ENCODE peak calls at places on chromosome 14, in seven cellular contexts. T, W, H, M, U, I and E are unnamed samples.
A peak's percentile ranks its signal among the peaks of the same experiment; 100 is the strongest.

GRCh38 chr14:36925094-36925493 is 247.3 kb downstream of the SLC25A21 start:
- DNase-seq in T (no peak), W (no peak), H (no peak), M (no peak), U (no peak), I (no peak), E (no peak)

GRCh38 chr14:69937367-69937777 is 58.2 kb downstream of the SMOC1 start:
- DNase-seq in T (no peak), W (no peak), H (no peak), M (no peak), U (no peak), I (no peak), E (no peak)

GRCh38 chr14:91237219-91237618 is 7.3 kb downstream of the GPR68 start:
- DNase-seq in T (no peak), W (no peak), H (peak; percentile 81), M (no peak), U (no peak), I (no peak), E (peak; percentile 83)

GRCh38 chr14:58947816-58948440 is 240.5 kb upstream of the DAAM1 start:
- DNase-seq in T (peak; percentile 55), W (peak; percentile 72), H (no peak), M (no peak), U (no peak), I (no peak), E (peak; percentile 16)

GRCh38 chr14:96384053-96384452 is 7.9 kb upstream of the AK7 start:
- DNase-seq in T (no peak), W (no peak), H (no peak), M (no peak), U (no peak), I (no peak), E (no peak)

GRCh38 chr14:85188836-85189235 is 341.1 kb upstream of the FLRT2 start:
- DNase-seq in T (no peak), W (no peak), H (no peak), M (no peak), U (no peak), I (no peak), E (no peak)

GRCh38 chr14:49766839-49767238 is 1.1 kb upstream of the KLHDC2 start:
- DNase-seq in T (no peak), W (peak; percentile 60), H (no peak), M (no peak), U (peak; percentile 5), I (no peak), E (no peak)

GRCh38 chr14:51609987-51610283 is 41.8 kb upstream of the FRMD6 start:
- DNase-seq in T (no peak), W (no peak), H (peak; percentile 59), M (no peak), U (no peak), I (no peak), E (peak; percentile 83)

GRCh38 chr14:68230941-68231717 is 411.6 kb downstream of the RAD51B start:
- DNase-seq in T (no peak), W (peak; percentile 51), H (peak; percentile 79), M (no peak), U (no peak), I (no peak), E (no peak)

GRCh38 chr14:21069388-21070082 is 569 bp upstream of the ARHGEF40 start:
- DNase-seq in T (peak; percentile 79), W (peak; percentile 86), H (peak; percentile 29), M (peak; percentile 47), U (peak; percentile 69), I (no peak), E (peak; percentile 59)

GRCh38 chr14:104433401-104434213 is 146.0 kb upstream of the C14orf180 start:
- DNase-seq in T (peak; percentile 35), W (no peak), H (no peak), M (no peak), U (no peak), I (no peak), E (no peak)
- H3K79me1 ChIP-seq in T (no peaks in the 10 kb centered on the region), W (no peaks in the 10 kb centered on the region), H (no peaks in the 10 kb centered on the region), M (no peaks in the 10 kb centered on the region), U (no peaks in the 10 kb centered on the region), I (no peaks in the 10 kb centered on the region), E (no peaks in the 10 kb centered on the region)

DNA sequence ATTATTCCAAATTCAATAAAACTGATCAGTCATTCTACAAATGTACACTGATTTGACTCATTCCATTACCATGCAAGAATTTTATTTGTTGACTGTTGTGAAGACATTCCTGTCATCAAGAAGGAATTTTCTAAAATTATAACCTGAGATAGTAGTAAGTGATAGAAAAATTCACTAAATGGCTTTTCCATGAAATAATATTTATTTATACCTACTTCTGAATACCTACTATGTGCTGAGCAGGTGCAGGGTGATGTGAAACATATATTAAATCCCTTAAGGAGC is 841.7 kb downstream of the NRXN3 start:
- DNase-seq in T (no peak), W (no peak), H (no peak), M (peak; percentile 12), U (no peak), I (no peak), E (no peak)
- H3K4me2 ChIP-seq in T (no peak overlapping the region), W (no peak overlapping the region), H (peak overlapping the region; percentile 80), M (no peak overlapping the region), U (no peak overlapping the region), I (no peak overlapping the region), E (no peak overlapping the region)

GRCh38 chr14:103434868-103435442 is 49.7 kb downstream of the MARK3 start:
- DNase-seq in T (no peak), W (no peak), H (no peak), M (no peak), U (no peak), I (no peak), E (no peak)

GRCh38 chr14:103428732-103429556 is 43.7 kb downstream of the MARK3 start:
- DNase-seq in T (no peak), W (no peak), H (no peak), M (no peak), U (no peak), I (no peak), E (no peak)

GRCh38 chr14:103436533-103436932 is 51.3 kb downstream of the MARK3 start:
- DNase-seq in T (no peak), W (no peak), H (peak; percentile 66), M (peak; percentile 91), U (no peak), I (no peak), E (peak; percentile 77)

GRCh38 chr14:103433902-103434563 is 48.8 kb downstream of the MARK3 start:
- DNase-seq in T (no peak), W (no peak), H (no peak), M (no peak), U (no peak), I (no peak), E (no peak)

GRCh38 chr14:103432627-103433026 is 47.4 kb downstream of the MARK3 start:
- DNase-seq in T (no peak), W (no peak), H (no peak), M (no peak), U (no peak), I (no peak), E (no peak)
- H3K79me1 ChIP-seq in T (peaks cover 12% of the 10 kb centered on the region), W (peaks cover 10% of the 10 kb centered on the region), H (peaks cover 31% of the 10 kb centered on the region), M (no peaks in the 10 kb centered on the region), U (peaks cover 1% of the 10 kb centered on the region), I (peaks cover 4% of the 10 kb centered on the region), E (peaks cover 16% of the 10 kb centered on the region)

DNA sequence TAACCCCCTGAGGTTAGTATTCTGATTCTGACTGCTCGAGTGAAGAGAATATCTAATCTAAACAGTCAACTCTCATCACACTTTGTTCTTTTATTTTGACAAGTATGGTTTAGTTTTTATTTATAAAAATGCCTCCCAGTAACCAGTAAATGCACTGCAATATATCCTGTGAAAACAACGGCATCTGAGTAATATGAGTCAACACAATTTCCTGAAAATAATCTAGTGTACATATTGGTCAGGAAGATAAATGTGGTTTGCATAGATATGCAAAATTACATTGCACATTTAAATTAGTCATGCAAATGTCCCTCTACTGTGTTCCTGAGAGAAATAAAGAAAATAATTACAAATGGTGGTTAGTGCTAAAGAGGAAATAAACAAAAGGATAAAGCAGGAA is 1190.6 kb upstream of the SEL1L start:
- DNase-seq in T (no peak), W (no peak), H (no peak), M (no peak), U (no peak), I (no peak), E (peak; percentile 37)
- H3K4me2 ChIP-seq in T (no peak overlapping the region), W (no peak overlapping the region), H (no peak overlapping the region), M (no peak overlapping the region), U (no peak overlapping the region), I (no peak overlapping the region), E (no peak overlapping the region)

DNA sequence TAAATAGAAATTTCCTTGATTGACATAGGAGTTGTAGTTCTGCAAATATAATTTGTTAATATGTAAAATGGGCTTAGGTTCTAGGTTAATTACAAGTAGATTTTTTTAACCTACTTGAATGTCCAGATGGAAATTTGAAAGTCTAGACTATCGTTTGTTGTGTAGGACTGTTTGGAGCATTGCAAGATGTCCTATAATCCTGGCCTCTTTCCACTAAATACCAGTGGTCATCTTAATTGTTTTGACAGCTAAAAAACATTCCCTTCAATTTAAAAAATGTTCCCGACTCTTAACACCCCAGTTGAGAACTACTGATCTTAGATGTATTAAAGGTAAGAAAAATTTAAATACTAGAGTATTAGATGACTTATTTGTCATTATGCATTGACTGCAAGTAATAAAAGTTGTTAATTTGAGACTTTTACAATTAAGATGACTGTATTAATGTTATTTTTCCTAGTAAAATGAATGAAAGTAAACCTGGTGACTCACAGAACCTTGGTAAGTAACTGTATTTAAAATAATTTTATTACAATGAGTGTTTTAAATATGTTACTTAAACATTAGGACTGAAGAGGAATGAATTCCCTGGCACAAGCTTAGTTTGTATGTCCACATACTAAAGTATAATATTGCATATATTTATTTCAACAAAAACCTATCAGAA is 21.8 kb downstream of the G2E3 start:
- DNase-seq in T (no peak), W (no peak), H (peak; percentile 27), M (no peak), U (no peak), I (no peak), E (no peak)
- H3K79me1 ChIP-seq in T (peaks cover 2% of the 10 kb centered on the region), W (peaks cover 4% of the 10 kb centered on the region), H (peaks cover 11% of the 10 kb centered on the region), M (no peaks in the 10 kb centered on the region), U (no peaks in the 10 kb centered on the region), I (no peaks in the 10 kb centered on the region), E (peaks cover under 1% of the 10 kb centered on the region)